ENCODE peak calls at places on chromosome 3, in five cellular contexts. One of them, this sample, is unnamed.

GRCh38 chr3:11224010-11224409 is 48.2 kb upstream of the ATG7 start:
- DNase-seq in NCI-H460: no peak
- DNase-seq in aorta: no peak
- DNase-seq in upper lobe of right lung: no peak
- DNase-seq in ELR: no peak
- DNase-seq in this sample: no peak

GRCh38 chr3:155870945-155871745 is 695 bp downstream of the GMPS start:
- DNase-seq in ELR: peak; percentile 65
- DNase-seq in aorta: peak; percentile 86
- DNase-seq in NCI-H460: no peak
- DNase-seq in upper lobe of right lung: peak; percentile 84
- DNase-seq in this sample: peak; percentile 42

GRCh38 chr3:66403268-66403990 is 97.4 kb downstream of the LRIG1 start:
- DNase-seq in NCI-H460: no peak
- DNase-seq in upper lobe of right lung: no peak
- DNase-seq in aorta: no peak
- DNase-seq in ELR: no peak
- DNase-seq in this sample: peak; percentile 34

GRCh38 chr3:147412917-147413711 is 3.9 kb downstream of the ZIC1 start:
- DNase-seq in upper lobe of right lung: no peak
- DNase-seq in aorta: no peak
- DNase-seq in NCI-H460: no peak
- DNase-seq in ELR: no peak
- DNase-seq in this sample: no peak

GRCh38 chr3:143276592-143276991 is 157.0 kb downstream of the CHST2 start:
- DNase-seq in upper lobe of right lung: no peak
- DNase-seq in ELR: no peak
- DNase-seq in NCI-H460: no peak
- DNase-seq in aorta: no peak
- DNase-seq in this sample: no peak

GRCh38 chr3:98645039-98645438 is 51.6 kb upstream of the CPOX start:
- DNase-seq in upper lobe of right lung: peak; percentile 71
- DNase-seq in aorta: no peak
- DNase-seq in ELR: no peak
- DNase-seq in NCI-H460: no peak
- DNase-seq in this sample: no peak

GRCh38 chr3:126287536-126288181 is 69.5 kb downstream of the KLF15 start:
- DNase-seq in upper lobe of right lung: peak; percentile 82
- DNase-seq in ELR: peak; percentile 53
- DNase-seq in NCI-H460: no peak
- DNase-seq in aorta: peak; percentile 91
- DNase-seq in this sample: peak; percentile 72

GRCh38 chr3:111845996-111846395 is 13.1 kb upstream of the PHLDB2 start:
- DNase-seq in aorta: no peak
- DNase-seq in upper lobe of right lung: no peak
- DNase-seq in ELR: peak; percentile 71
- DNase-seq in NCI-H460: no peak
- DNase-seq in this sample: no peak

GRCh38 chr3:54783611-54784010 is 144.2 kb downstream of the LRTM1 start:
- DNase-seq in upper lobe of right lung: no peak
- DNase-seq in NCI-H460: no peak
- DNase-seq in aorta: no peak
- DNase-seq in ELR: peak; percentile 8
- DNase-seq in this sample: peak; percentile 32

GRCh38 chr3:102299125-102299877 is 135.5 kb upstream of the ZPLD1 start:
- DNase-seq in aorta: no peak
- DNase-seq in upper lobe of right lung: no peak
- DNase-seq in ELR: peak; percentile 37
- DNase-seq in NCI-H460: no peak
- DNase-seq in this sample: no peak

GRCh38 chr3:72155391-72156064 is 370.6 kb upstream of the PROK2 start:
- DNase-seq in upper lobe of right lung: no peak
- DNase-seq in aorta: peak; percentile 79
- DNase-seq in ELR: peak; percentile 80
- DNase-seq in NCI-H460: no peak
- DNase-seq in this sample: peak; percentile 97

GRCh38 chr3:138297059-138297607 is 32.5 kb downstream of the NME9 start:
- DNase-seq in aorta: no peak
- DNase-seq in NCI-H460: no peak
- DNase-seq in ELR: no peak
- DNase-seq in upper lobe of right lung: no peak
- DNase-seq in this sample: no peak

GRCh38 chr3:149455989-149456388 is 18.5 kb upstream of the TM4SF4 start:
- DNase-seq in NCI-H460: no peak
- DNase-seq in ELR: no peak
- DNase-seq in aorta: no peak
- DNase-seq in upper lobe of right lung: no peak
- DNase-seq in this sample: no peak

GRCh38 chr3:106007512-106007911 is 138.7 kb upstream of the CBLB start:
- DNase-seq in aorta: no peak
- DNase-seq in upper lobe of right lung: no peak
- DNase-seq in ELR: no peak
- DNase-seq in NCI-H460: no peak
- DNase-seq in this sample: no peak

GRCh38 chr3:94440767-94441493 is 378.1 kb downstream of the NSUN3 start:
- DNase-seq in ELR: peak; percentile 90
- DNase-seq in NCI-H460: no peak
- DNase-seq in aorta: no peak
- DNase-seq in upper lobe of right lung: no peak
- DNase-seq in this sample: no peak

GRCh38 chr3:126932188-126932931 is 50.6 kb upstream of the PLXNA1 start:
- DNase-seq in aorta: peak; percentile 75
- DNase-seq in ELR: peak; percentile 84
- DNase-seq in NCI-H460: no peak
- DNase-seq in upper lobe of right lung: no peak
- DNase-seq in this sample: no peak

This sample was measured in AG08395.